ENCODE peak calls at places on chromosomes 5 and 9, in eight cellular contexts. T, I, N, V, E, U, O and L are unnamed samples.

GRCh38 chr5:157686841-157687554 is 15.7 kb downstream of the C5orf52 start:
- DNase-seq in T (no peak), I (no peak), N (no peak), O (no peak), U (no peak), E (no peak), V (peak), L (no peak)

GRCh38 chr5:94469889-94470288 is 148.5 kb downstream of the KIAA0825 start:
- DNase-seq in E (no peak), T (no peak), I (no peak), N (no peak), V (no peak), U (peak), O (no peak), L (no peak)

GRCh38 chr5:138953370-138954256 is 78.5 kb upstream of the LRRTM2 start:
- DNase-seq in T (peak), N (peak), I (peak), V (peak), O (no peak), E (peak), U (no peak), L (no peak)

GRCh38 chr5:39138182-39138487 is 63.9 kb upstream of the RICTOR start:
- DNase-seq in E (no peak), T (no peak), O (peak), V (no peak), N (no peak), I (no peak), U (no peak), L (no peak)

GRCh38 chr5:68226564-68227073 is 11.1 kb downstream of the PIK3R1 start:
- DNase-seq in U (no peak), N (no peak), I (no peak), E (no peak), O (no peak), T (no peak), V (no peak), L (no peak)

GRCh38 chr9:130834371-130835311 is at the start of gene ABL1:
- DNase-seq in I (peak), N (peak), V (peak), U (no peak), E (peak), O (peak), T (peak), L (peak)

GRCh38 chr5:126970517-126971017 is 59.8 kb downstream of the MARCHF3 start:
- DNase-seq in N (no peak), V (no peak), U (no peak), E (no peak), O (no peak), I (no peak), T (no peak), L (no peak)

GRCh38 chr9:107336718-107337360 is 53.8 kb downstream of the RAD23B start:
- DNase-seq in O (no peak), V (no peak), U (no peak), I (no peak), E (no peak), N (no peak), T (no peak), L (no peak)

GRCh38 chr5:146005264-146005663 is 68.9 kb downstream of the SH3RF2 start:
- DNase-seq in U (no peak), O (no peak), E (no peak), T (no peak), N (no peak), I (no peak), V (no peak), L (no peak)

GRCh38 chr5:69341520-69342161 is 9.0 kb upstream of the CCDC125 start:
- DNase-seq in E (no peak), V (no peak), I (no peak), N (no peak), O (no peak), T (no peak), U (no peak), L (no peak)

GRCh38 chr9:99356512-99356971 is 134.5 kb downstream of the SEC61B start:
- DNase-seq in E (no peak), U (no peak), T (no peak), V (no peak), O (no peak), N (no peak), I (no peak), L (no peak)

GRCh38 chr9:33393581-33393980 is 8.8 kb downstream of the AQP7 start:
- DNase-seq in V (no peak), T (no peak), O (no peak), U (no peak), E (no peak), N (no peak), I (no peak), L (no peak)

GRCh38 chr9:126773004-126773607 is 31.7 kb upstream of the ZBTB43 start:
- DNase-seq in I (no peak), N (no peak), T (no peak), U (no peak), E (no peak), O (no peak), V (no peak), L (no peak)

GRCh38 chr5:155773680-155774079 is 553.3 kb upstream of the SGCD start:
- DNase-seq in I (no peak), T (no peak), E (no peak), V (no peak), O (no peak), U (no peak), N (no peak), L (peak)

GRCh38 chr5:95984287-95984938 is 22.8 kb upstream of the ELL2 start:
- DNase-seq in N (no peak), V (no peak), I (no peak), U (no peak), O (no peak), E (no peak), T (no peak), L (no peak)